ENCODE peak calls at places on chromosomes 16 and 17, in seven cellular contexts. One of them, this sample, is unnamed.
A peak's percentile ranks its signal among the peaks of the same experiment; 100 is the strongest.

GRCh38 chr17:75565066-75565465 is 22.5 kb upstream of the MYO15B start:
- DNase-seq in K562: no peak
- DNase-seq in endothelial cell of umbilical vein: no peak
- DNase-seq in prostate gland: peak; percentile 62
- DNase-seq in transverse colon: no peak
- DNase-seq in GM23338: no peak
- DNase-seq in breast epithelium: no peak
- DNase-seq in this sample: no peak

GRCh38 chr16:20851601-20852000 is 45.3 kb downstream of the REXO5 start:
- DNase-seq in K562: no peak
- DNase-seq in endothelial cell of umbilical vein: peak; percentile 64
- DNase-seq in prostate gland: peak; percentile 86
- DNase-seq in transverse colon: peak; percentile 66
- DNase-seq in GM23338: no peak
- DNase-seq in breast epithelium: peak; percentile 88
- DNase-seq in this sample: peak; percentile 82

GRCh38 chr17:57928898-57929297 is 26.3 kb downstream of the CUEDC1 start:
- DNase-seq in K562: no peak
- DNase-seq in endothelial cell of umbilical vein: no peak
- DNase-seq in prostate gland: no peak
- DNase-seq in transverse colon: no peak
- DNase-seq in GM23338: no peak
- DNase-seq in breast epithelium: no peak
- DNase-seq in this sample: no peak

GRCh38 chr17:21243516-21244303 is 9.5 kb downstream of the NATD1 start:
- DNase-seq in K562: no peak
- DNase-seq in endothelial cell of umbilical vein: no peak
- DNase-seq in prostate gland: no peak
- DNase-seq in transverse colon: no peak
- DNase-seq in GM23338: no peak
- DNase-seq in breast epithelium: no peak
- DNase-seq in this sample: no peak

GRCh38 chr16:22162658-22163009 is 328 bp downstream of the SDR42E2 start:
- DNase-seq in K562: no peak
- DNase-seq in endothelial cell of umbilical vein: no peak
- DNase-seq in prostate gland: no peak
- DNase-seq in transverse colon: no peak
- DNase-seq in GM23338: no peak
- DNase-seq in breast epithelium: no peak
- DNase-seq in this sample: no peak

GRCh38 chr16:8655184-8655717 is 19.2 kb upstream of the ABAT start:
- DNase-seq in K562: peak; percentile 17
- DNase-seq in endothelial cell of umbilical vein: peak; percentile 13
- DNase-seq in prostate gland: no peak
- DNase-seq in transverse colon: peak; percentile 52
- DNase-seq in GM23338: peak; percentile 84
- DNase-seq in breast epithelium: no peak
- DNase-seq in this sample: peak; percentile 40

GRCh38 chr17:40325156-40326013 is 16.4 kb downstream of the RARA start:
- DNase-seq in K562: no peak
- DNase-seq in endothelial cell of umbilical vein: no peak
- DNase-seq in prostate gland: no peak
- DNase-seq in transverse colon: no peak
- DNase-seq in GM23338: no peak
- DNase-seq in breast epithelium: no peak
- DNase-seq in this sample: no peak

GRCh38 chr17:8606415-8606814 is 24.1 kb downstream of the MYH10 start:
- DNase-seq in K562: no peak
- DNase-seq in endothelial cell of umbilical vein: peak; percentile 21
- DNase-seq in prostate gland: no peak
- DNase-seq in transverse colon: no peak
- DNase-seq in GM23338: no peak
- DNase-seq in breast epithelium: no peak
- DNase-seq in this sample: no peak

GRCh38 chr16:1395444-1396074 is 18.9 kb downstream of the UNKL start:
- DNase-seq in K562: no peak
- DNase-seq in endothelial cell of umbilical vein: no peak
- DNase-seq in prostate gland: no peak
- DNase-seq in transverse colon: no peak
- DNase-seq in GM23338: no peak
- DNase-seq in breast epithelium: no peak
- DNase-seq in this sample: no peak

GRCh38 chr17:4510615-4510941 is 11.9 kb downstream of the SPNS2 start:
- DNase-seq in K562: no peak
- DNase-seq in endothelial cell of umbilical vein: no peak
- DNase-seq in prostate gland: no peak
- DNase-seq in transverse colon: no peak
- DNase-seq in GM23338: no peak
- DNase-seq in breast epithelium: no peak
- DNase-seq in this sample: no peak

GRCh38 chr16:23650674-23651073 is 9.4 kb downstream of the DCTN5 start:
- DNase-seq in K562: no peak
- DNase-seq in endothelial cell of umbilical vein: peak; percentile 27
- DNase-seq in prostate gland: no peak
- DNase-seq in transverse colon: no peak
- DNase-seq in GM23338: no peak
- DNase-seq in breast epithelium: no peak
- DNase-seq in this sample: no peak

DNA sequence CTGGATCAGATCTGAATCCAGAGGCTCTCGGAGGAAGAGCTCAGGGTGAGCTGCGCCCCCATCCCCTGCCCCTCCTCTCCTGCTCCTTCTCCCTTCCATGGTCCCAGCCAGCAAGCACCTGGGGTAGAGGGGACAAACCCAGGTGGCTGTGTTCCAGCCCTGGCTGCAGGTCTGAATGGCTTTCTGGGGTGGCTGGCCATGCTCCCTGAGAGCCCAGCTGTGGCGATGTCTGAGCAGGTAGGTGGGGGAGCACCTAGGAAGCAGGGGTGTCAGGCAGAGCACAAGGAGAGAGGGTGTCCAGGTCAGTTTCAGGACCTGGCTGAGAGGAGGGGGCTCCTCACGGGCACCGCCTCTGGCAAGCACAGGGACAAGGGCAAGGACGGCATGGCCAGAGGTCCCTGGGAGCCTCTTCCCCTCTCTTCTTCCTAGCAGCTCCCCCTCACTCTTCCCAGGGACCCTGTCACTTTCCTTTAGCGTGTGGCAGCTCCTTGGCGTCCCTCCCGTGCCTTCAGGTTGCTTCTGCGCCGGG is 310.0 kb downstream of the SEC14L1 start:
- DNase-seq in K562: no peak
- DNase-seq in endothelial cell of umbilical vein: no peak
- DNase-seq in prostate gland: no peak
- DNase-seq in transverse colon: no peak
- DNase-seq in GM23338: no peak
- DNase-seq in breast epithelium: no peak
- DNase-seq in this sample: no peak
- H3K4me3 ChIP-seq in K562: peak overlapping the region; percentile 41
- H3K4me3 ChIP-seq in endothelial cell of umbilical vein: peak overlapping the region; percentile 78
- H3K4me3 ChIP-seq in prostate gland: peak overlapping the region; percentile 41
- H3K4me3 ChIP-seq in transverse colon: peak overlapping the region; percentile 63
- H3K4me3 ChIP-seq in GM23338: peak overlapping the region; percentile 92
- H3K4me3 ChIP-seq in breast epithelium: peak overlapping the region; percentile 50
- H3K4me3 ChIP-seq in this sample: peak overlapping the region; percentile 51

GRCh38 chr17:81603846-81604610 is 32.9 kb downstream of the NPLOC4 start:
- DNase-seq in K562: no peak
- DNase-seq in endothelial cell of umbilical vein: no peak
- DNase-seq in prostate gland: no peak
- DNase-seq in transverse colon: no peak
- DNase-seq in GM23338: no peak
- DNase-seq in breast epithelium: no peak
- DNase-seq in this sample: no peak

GRCh38 chr17:81601525-81602120 is 35.3 kb downstream of the NPLOC4 start:
- DNase-seq in K562: peak; percentile 56
- DNase-seq in endothelial cell of umbilical vein: peak; percentile 80
- DNase-seq in prostate gland: peak; percentile 52
- DNase-seq in transverse colon: peak; percentile 31
- DNase-seq in GM23338: peak; percentile 78
- DNase-seq in breast epithelium: no peak
- DNase-seq in this sample: peak; percentile 29

DNA sequence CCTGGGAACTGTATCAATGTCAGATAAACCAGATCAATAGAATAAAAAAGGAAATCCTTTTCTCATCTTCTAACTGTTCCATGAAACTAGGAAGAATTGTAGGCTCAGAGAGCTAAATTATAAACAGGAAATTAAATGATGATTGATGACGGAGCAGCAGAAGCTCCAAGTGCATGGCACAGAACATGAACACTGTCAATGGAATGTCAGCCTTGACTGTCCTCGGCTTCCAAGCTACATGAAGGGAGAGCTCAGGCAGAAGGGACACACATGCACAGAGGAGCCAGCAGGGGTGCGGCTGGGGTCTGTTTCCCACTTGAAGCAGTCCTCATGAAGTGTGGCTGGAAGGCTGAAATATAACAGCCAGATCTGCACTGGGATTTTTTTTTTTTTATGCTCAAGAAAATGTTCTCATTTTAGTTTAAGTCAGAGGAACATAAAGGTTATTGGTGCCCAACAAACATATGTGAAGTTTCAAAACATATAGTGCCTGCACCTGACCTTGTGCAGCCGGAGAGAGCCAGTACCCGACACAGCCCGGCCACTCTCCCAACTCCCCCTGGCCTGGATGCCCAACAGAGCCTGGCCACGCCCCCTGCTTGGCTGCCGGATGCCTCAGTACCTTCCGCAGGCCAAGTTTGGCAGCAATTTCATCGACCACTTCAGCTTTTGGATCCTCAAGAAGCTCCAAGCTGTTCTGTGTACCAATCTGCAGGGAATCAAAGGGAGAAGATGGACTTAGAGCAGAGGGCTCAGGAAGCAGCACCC is 37.0 kb downstream of the NPLOC4 start:
- DNase-seq in K562: no peak
- DNase-seq in endothelial cell of umbilical vein: peak; percentile 23
- DNase-seq in prostate gland: no peak
- DNase-seq in transverse colon: peak; percentile 14
- DNase-seq in GM23338: peak; percentile 20
- DNase-seq in breast epithelium: no peak
- DNase-seq in this sample: no peak
- TF ChIP-seq CTCF in K562: no peak
- TF ChIP-seq CTCF in endothelial cell of umbilical vein: no peak
- TF ChIP-seq CTCF in prostate gland: no peak
- TF ChIP-seq CTCF in transverse colon: no peak
- TF ChIP-seq CTCF in GM23338: no peak
- TF ChIP-seq CTCF in breast epithelium: no peak
- TF ChIP-seq CTCF in this sample: no peak

DNA sequence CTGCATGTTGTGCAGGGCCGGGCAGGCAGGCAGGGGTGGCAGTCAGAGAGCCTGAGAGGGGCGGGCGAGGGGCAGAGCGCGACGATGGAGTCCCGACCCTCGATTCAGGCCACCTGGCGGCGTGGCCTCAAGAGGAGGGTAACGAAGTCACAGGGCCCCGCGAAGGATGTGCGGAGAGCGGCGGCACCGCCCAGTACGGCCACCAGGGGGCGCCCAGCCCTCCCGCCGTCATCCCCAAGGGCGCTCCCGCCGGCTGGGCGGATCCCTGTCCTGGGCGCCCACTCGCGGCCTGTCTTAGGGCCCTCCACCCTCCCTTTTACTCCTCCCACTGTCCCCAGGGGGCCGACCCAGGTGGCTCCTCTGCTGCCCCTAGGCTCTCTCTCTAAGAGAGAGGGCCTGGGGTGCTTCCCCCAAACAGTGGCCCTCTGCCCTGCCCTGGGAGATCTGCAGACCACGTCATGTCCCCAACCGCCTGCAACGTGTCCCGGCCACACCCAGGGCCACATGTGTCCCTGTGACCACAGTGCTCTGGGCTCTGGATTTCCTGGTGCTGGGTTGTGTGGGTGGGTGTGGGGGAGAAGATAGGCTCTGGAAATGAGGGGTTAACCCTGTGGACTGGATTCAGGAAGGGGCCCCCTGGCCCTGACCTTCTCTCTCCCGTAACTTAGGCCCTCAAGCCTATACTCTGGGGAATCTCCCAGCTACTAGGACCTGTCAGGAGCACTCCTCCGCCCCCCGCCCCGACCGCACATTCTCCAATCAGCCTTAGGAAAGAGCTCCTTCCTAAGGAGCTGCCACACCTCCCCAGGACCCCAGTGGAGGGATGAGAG is 5.9 kb downstream of the DPEP2 start:
- DNase-seq in K562: peak; percentile 92
- DNase-seq in endothelial cell of umbilical vein: peak; percentile 71
- DNase-seq in prostate gland: peak; percentile 44
- DNase-seq in transverse colon: peak; percentile 86
- DNase-seq in GM23338: peak; percentile 88
- DNase-seq in breast epithelium: peak; percentile 28
- DNase-seq in this sample: peak; percentile 82
- TF ChIP-seq POLR2AphosphoS5 in K562: peak; percentile 38
- TF ChIP-seq POLR2AphosphoS5 in endothelial cell of umbilical vein: peak; percentile 25
- TF ChIP-seq POLR2AphosphoS5 in prostate gland: peak; percentile 33
- TF ChIP-seq POLR2AphosphoS5 in transverse colon: no peak
- TF ChIP-seq POLR2AphosphoS5 in GM23338: no peak
- TF ChIP-seq POLR2AphosphoS5 in breast epithelium: peak; percentile 20
- TF ChIP-seq POLR2AphosphoS5 in this sample: peak; percentile 7

GRCh38 chr16:70526403-70526802 is 2.8 kb downstream of the SF3B3 start:
- DNase-seq in K562: no peak
- DNase-seq in endothelial cell of umbilical vein: no peak
- DNase-seq in prostate gland: no peak
- DNase-seq in transverse colon: no peak
- DNase-seq in GM23338: no peak
- DNase-seq in breast epithelium: no peak
- DNase-seq in this sample: no peak

GRCh38 chr16:70523621-70524405 is at the start of gene SF3B3:
- DNase-seq in K562: peak; percentile 78
- DNase-seq in endothelial cell of umbilical vein: peak; percentile 84
- DNase-seq in prostate gland: peak; percentile 63
- DNase-seq in transverse colon: peak; percentile 72
- DNase-seq in GM23338: peak; percentile 70
- DNase-seq in breast epithelium: peak; percentile 62
- DNase-seq in this sample: peak; percentile 69

GRCh38 chr16:70529051-70529777 is 5.6 kb downstream of the SF3B3 start:
- DNase-seq in K562: no peak
- DNase-seq in endothelial cell of umbilical vein: peak; percentile 69
- DNase-seq in prostate gland: no peak
- DNase-seq in transverse colon: no peak
- DNase-seq in GM23338: peak; percentile 46
- DNase-seq in breast epithelium: no peak
- DNase-seq in this sample: no peak

GRCh38 chr16:70523013-70523620 is at the start of gene COG4:
- DNase-seq in K562: peak; percentile 92
- DNase-seq in endothelial cell of umbilical vein: no peak
- DNase-seq in prostate gland: peak; percentile 77
- DNase-seq in transverse colon: peak; percentile 89
- DNase-seq in GM23338: peak; percentile 96
- DNase-seq in breast epithelium: peak; percentile 80
- DNase-seq in this sample: peak; percentile 86

DNA sequence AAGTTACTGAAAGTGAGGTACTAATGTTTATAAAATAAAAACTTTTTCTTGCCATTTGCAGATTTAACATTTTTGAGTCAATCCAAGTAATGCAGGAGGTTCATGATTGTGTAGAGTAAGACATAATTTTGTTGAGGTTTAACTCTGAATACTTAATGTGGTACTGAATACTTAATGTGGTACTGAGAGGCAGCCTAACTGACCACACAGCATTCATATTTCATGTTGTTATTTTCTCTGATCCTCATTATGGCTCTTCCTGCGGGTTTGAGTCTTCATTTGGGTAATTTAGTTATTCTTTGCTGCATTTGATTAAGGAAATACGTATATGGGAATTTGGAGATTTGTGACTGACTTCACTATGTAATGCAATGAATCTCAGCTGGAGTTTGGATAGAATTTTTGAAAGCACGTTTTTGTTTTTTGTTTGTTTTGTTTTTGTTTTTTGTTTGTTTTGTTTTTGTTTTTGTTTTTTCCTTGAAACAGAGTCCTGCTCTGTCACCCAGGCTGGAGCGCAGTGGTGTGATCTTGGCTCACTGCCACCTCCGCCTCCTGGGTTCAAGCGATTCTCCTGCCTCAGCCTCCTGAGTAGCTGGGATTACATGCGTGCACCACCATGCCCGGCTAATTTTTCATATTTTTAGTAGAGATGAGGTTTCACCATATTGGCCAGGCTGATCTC is 3.8 kb downstream of the SF3B3 start:
- DNase-seq in K562: no peak
- DNase-seq in endothelial cell of umbilical vein: no peak
- DNase-seq in prostate gland: no peak
- DNase-seq in transverse colon: no peak
- DNase-seq in GM23338: no peak
- DNase-seq in breast epithelium: no peak
- DNase-seq in this sample: no peak
- H3K4me3 ChIP-seq in K562: peak overlapping the region; percentile 75
- H3K4me3 ChIP-seq in endothelial cell of umbilical vein: peak overlapping the region; percentile 37
- H3K4me3 ChIP-seq in prostate gland: no peak overlapping the region
- H3K4me3 ChIP-seq in transverse colon: no peak overlapping the region
- H3K4me3 ChIP-seq in GM23338: peak overlapping the region; percentile 85
- H3K4me3 ChIP-seq in breast epithelium: no peak overlapping the region
- H3K4me3 ChIP-seq in this sample: no peak overlapping the region

This sample was measured in stomach.